ENCODE peak calls at places on chromosomes 1 and 21, in ten cellular contexts. Q is activated CD8-positive, alpha-beta T cell treated with anti-CD3 and anti-CD28 coated beads for 36 hours; J is T-helper 17 cell; L is PC-3; A is omental fat pad; K is aorta; Z is CD8-positive, alpha-beta T cell; C is natural killer cell; R is activated T-cell treated with anti-CD3 and anti-CD28 coated beads, Interleukin-2, amount 50 U/mL, for 4 hours; S is activated naive CD8-positive, alpha-beta T cell treated with anti-CD3 and anti-CD28 coated beads, Interleukin-2, amount 10 ng/mL, durations not matched to agents 7 days and 5 days. U is an unnamed sample.

GRCh38 chr1:55081188-55081904 is 42.0 kb downstream of the PCSK9 start:
- ATAC-seq in Q (no peak), J (no peak), L (peak; percentile 49), A (peak; percentile 80), K (no peak), Z (no peak), C (no peak), R (no peak), S (no peak), U (no peak)

GRCh38 chr1:35555601-35556477 is 1.4 kb downstream of the KIAA0319L start:
- ATAC-seq in Q (no peak), J (no peak), L (peak; percentile 45), A (no peak), K (no peak), Z (no peak), C (no peak), R (peak; percentile 21), S (no peak), U (no peak)

GRCh38 chr1:117664314-117664713 is 58.5 kb downstream of the TENT5C start:
- ATAC-seq in Q (peak; percentile 90), J (peak; percentile 83), L (no peak), A (no peak), K (no peak), Z (peak; percentile 77), C (peak; percentile 89), R (peak; percentile 89), S (peak; percentile 87), U (no peak)

GRCh38 chr1:160077496-160077895 is 3.8 kb upstream of the KCNJ9 start:
- ATAC-seq in Q (no peak), J (no peak), L (no peak), A (no peak), K (no peak), Z (no peak), C (no peak), R (no peak), S (no peak), U (no peak)

GRCh38 chr1:235336903-235337302 is 8.5 kb downstream of the GGPS1 start:
- ATAC-seq in Q (peak; percentile 97), J (peak; percentile 85), L (no peak), A (peak; percentile 70), K (no peak), Z (peak; percentile 92), C (peak; percentile 97), R (peak; percentile 85), S (peak; percentile 97), U (no peak)

GRCh38 chr1:185565314-185565713 is 168.9 kb upstream of the HMCN1 start:
- ATAC-seq in Q (no peak), J (no peak), L (no peak), A (no peak), K (no peak), Z (no peak), C (no peak), R (no peak), S (no peak), U (no peak)

GRCh38 chr1:207289756-207290155 is 31.7 kb upstream of the CD55 start:
- ATAC-seq in Q (no peak), J (no peak), L (no peak), A (no peak), K (no peak), Z (no peak), C (no peak), R (no peak), S (no peak), U (no peak)

GRCh38 chr1:110464340-110464739 is 13.4 kb downstream of the PROK1 start:
- ATAC-seq in Q (no peak), J (no peak), L (peak; percentile 84), A (peak; percentile 68), K (no peak), Z (no peak), C (no peak), R (no peak), S (no peak), U (no peak)

GRCh38 chr21:36034211-36034913 is 26.0 kb downstream of the SETD4 start:
- ATAC-seq in Q (no peak), J (no peak), L (no peak), A (no peak), K (no peak), Z (no peak), C (no peak), R (no peak), S (no peak), U (no peak)

GRCh38 chr21:41593051-41593783 is 85.3 kb upstream of the TMPRSS2 start:
- ATAC-seq in Q (no peak), J (no peak), L (no peak), A (no peak), K (no peak), Z (no peak), C (no peak), R (no peak), S (no peak), U (no peak)

GRCh38 chr1:9319789-9320519 is 27.3 kb downstream of the SPSB1 start:
- ATAC-seq in Q (no peak), J (no peak), L (no peak), A (no peak), K (no peak), Z (no peak), C (no peak), R (no peak), S (no peak), U (no peak)

GRCh38 chr21:42850463-42850862 is 28.9 kb downstream of the WDR4 start:
- ATAC-seq in Q (no peak), J (no peak), L (no peak), A (no peak), K (no peak), Z (no peak), C (peak; percentile 15), R (no peak), S (no peak), U (no peak)

GRCh38 chr1:99681583-99681982 is 35.7 kb downstream of the PALMD start:
- ATAC-seq in Q (no peak), J (no peak), L (no peak), A (no peak), K (no peak), Z (no peak), C (no peak), R (no peak), S (no peak), U (no peak)

GRCh38 chr1:228889289-228889688 is 154.0 kb downstream of the RHOU start:
- ATAC-seq in Q (no peak), J (no peak), L (no peak), A (no peak), K (no peak), Z (no peak), C (no peak), R (no peak), S (peak; percentile 70), U (no peak)

GRCh38 chr21:10430007-10430406 is 91.4 kb upstream of the TPTE start:
- ATAC-seq in Q (no peak), J (no peak), L (no peak), A (no peak), K (peak; percentile 15), Z (no peak), C (peak; percentile 20), R (peak; percentile 15), S (no peak), U (peak; percentile 3)

GRCh38 chr1:9615316-9616063 is 26.8 kb downstream of the TMEM201 start:
- ATAC-seq in Q (peak; percentile 93), J (peak; percentile 89), L (peak; percentile 92), A (no peak), K (peak; percentile 44), Z (peak; percentile 95), C (peak; percentile 87), R (peak; percentile 77), S (peak; percentile 89), U (peak; percentile 49)

GRCh38 chr1:77783141-77783540 is 3.7 kb downstream of the MIGA1 start:
- ATAC-seq in Q (no peak), J (no peak), L (peak; percentile 42), A (no peak), K (no peak), Z (no peak), C (no peak), R (no peak), S (no peak), U (no peak)

GRCh38 chr1:182377175-182377574 is 14.4 kb downstream of the GLUL start:
- ATAC-seq in Q (no peak), J (no peak), L (peak; percentile 84), A (peak; percentile 41), K (no peak), Z (no peak), C (no peak), R (no peak), S (no peak), U (no peak)

GRCh38 chr1:97041011-97041410 is 319.4 kb downstream of the PTBP2 start:
- ATAC-seq in Q (no peak), J (no peak), L (no peak), A (no peak), K (no peak), Z (no peak), C (no peak), R (no peak), S (no peak), U (no peak)

GRCh38 chr1:206682111-206682510 is 2.6 kb upstream of the MAPKAPK2 start:
- ATAC-seq in Q (no peak), J (no peak), L (no peak), A (no peak), K (no peak), Z (no peak), C (no peak), R (no peak), S (no peak), U (no peak)

GRCh38 chr1:65149391-65149729 is 1.4 kb downstream of the AK4 start:
- ATAC-seq in Q (no peak), J (no peak), L (no peak), A (no peak), K (no peak), Z (no peak), C (no peak), R (no peak), S (no peak), U (peak; percentile 1)

GRCh38 chr1:234246638-234247116 is 126.6 kb upstream of the COA6 start:
- ATAC-seq in Q (peak; percentile 64), J (no peak), L (no peak), A (no peak), K (no peak), Z (no peak), C (peak; percentile 61), R (peak; percentile 58), S (no peak), U (no peak)

GRCh38 chr1:10216148-10216749 is 5.9 kb downstream of the KIF1B start:
- ATAC-seq in Q (no peak), J (no peak), L (no peak), A (no peak), K (no peak), Z (no peak), C (peak; percentile 54), R (no peak), S (no peak), U (no peak)

GRCh38 chr1:182927693-182928433 is 25.1 kb downstream of the SHCBP1L start:
- ATAC-seq in Q (no peak), J (no peak), L (no peak), A (no peak), K (no peak), Z (no peak), C (no peak), R (no peak), S (no peak), U (no peak)

GRCh38 chr1:6471086-6471841 is 5.3 kb upstream of the TNFRSF25 start:
- ATAC-seq in Q (no peak), J (no peak), L (no peak), A (no peak), K (no peak), Z (no peak), C (no peak), R (peak; percentile 33), S (no peak), U (no peak)

GRCh38 chr1:61711969-61712368 is 13.0 kb downstream of the TM2D1 start:
- ATAC-seq in Q (no peak), J (no peak), L (peak; percentile 40), A (no peak), K (no peak), Z (no peak), C (no peak), R (no peak), S (no peak), U (no peak)

GRCh38 chr1:109488201-109488600 is 4.5 kb downstream of the ATXN7L2 start:
- ATAC-seq in Q (no peak), J (no peak), L (no peak), A (no peak), K (no peak), Z (no peak), C (no peak), R (no peak), S (no peak), U (no peak)

GRCh38 chr1:87584603-87585002 is 255.9 kb downstream of the LMO4 start:
- ATAC-seq in Q (no peak), J (no peak), L (no peak), A (no peak), K (no peak), Z (no peak), C (no peak), R (no peak), S (no peak), U (no peak)

U was measured in gastroesophageal sphincter.